ENCODE peak calls at places on chromosomes 13 and 19, in eight cellular contexts. Y is stimulated activated CD4-positive, alpha-beta T cell treated with anti-CD3 and anti-CD28 coated beads, Interleukin-2, amount 100 ng/mL, for 48 hours; H is AG09309; D is amniotic stem cell; K is endothelial cell of umbilical vein; J is B cell; U is heart left ventricle; S is naive thymus-derived CD8-positive, alpha-beta T cell. N is an unnamed sample.

GRCh38 chr19:48689438-48689837 is 6.3 kb upstream of the FUT2 start:
- DNase-seq in Y (no peak), H (no peak), D (no peak), K (no peak), J (no peak), U (no peak), S (no peak), N (no peak)

GRCh38 chr19:46660008-46660517 is 919 bp downstream of the DACT3 start:
- DNase-seq in Y (no peak), H (no peak), D (no peak), K (no peak), J (peak), U (peak), S (no peak), N (no peak)

GRCh38 chr13:43128504-43128929 is 105.1 kb downstream of the DNAJC15 start:
- DNase-seq in Y (no peak), H (no peak), D (no peak), K (no peak), J (no peak), U (no peak), S (no peak), N (no peak)

GRCh38 chr13:77507931-77508776 is 27.4 kb upstream of the SCEL start:
- DNase-seq in Y (no peak), H (peak), D (no peak), K (peak), J (no peak), U (no peak), S (no peak), N (no peak)

GRCh38 chr19:7550987-7551761 is 15.7 kb downstream of the PNPLA6 start:
- DNase-seq in Y (peak), H (no peak), D (no peak), K (peak), J (peak), U (peak), S (peak), N (no peak)

GRCh38 chr19:19336597-19336996 is 16.0 kb downstream of the MAU2 start:
- DNase-seq in Y (no peak), H (no peak), D (no peak), K (no peak), J (no peak), U (no peak), S (no peak), N (no peak)

GRCh38 chr13:101115762-101116161 is 300.5 kb downstream of the NALCN start:
- DNase-seq in Y (no peak), H (no peak), D (no peak), K (no peak), J (no peak), U (no peak), S (no peak), N (no peak)

GRCh38 chr19:36051236-36051635 is 2.8 kb downstream of the THAP8 start:
- DNase-seq in Y (no peak), H (no peak), D (no peak), K (no peak), J (no peak), U (no peak), S (no peak), N (peak)

GRCh38 chr19:4474504-4475136 is 2.5 kb downstream of the HDGFL2 start:
- DNase-seq in Y (no peak), H (no peak), D (peak), K (peak), J (no peak), U (no peak), S (no peak), N (peak)

GRCh38 chr13:20990910-20991525 is 70.4 kb downstream of the LATS2 start:
- DNase-seq in Y (no peak), H (no peak), D (no peak), K (no peak), J (no peak), U (no peak), S (no peak), N (no peak)

GRCh38 chr13:35872369-35872768 is 258.8 kb downstream of the DCLK1 start:
- DNase-seq in Y (no peak), H (no peak), D (no peak), K (no peak), J (no peak), U (no peak), S (no peak), N (no peak)

GRCh38 chr13:44022196-44022595 is 142.5 kb downstream of the LACC1 start:
- DNase-seq in Y (no peak), H (no peak), D (no peak), K (no peak), J (no peak), U (no peak), S (no peak), N (no peak)

GRCh38 chr19:7869910-7870511 is 4.2 kb downstream of the PRR36 start:
- DNase-seq in Y (no peak), H (no peak), D (no peak), K (peak), J (peak), U (peak), S (peak), N (peak)

GRCh38 chr13:30510091-30510490 is 44.4 kb upstream of the HMGB1 start:
- DNase-seq in Y (no peak), H (no peak), D (no peak), K (no peak), J (no peak), U (no peak), S (no peak), N (no peak)

GRCh38 chr13:102236830-102237621 is 164.8 kb downstream of the FGF14 start:
- DNase-seq in Y (no peak), H (no peak), D (no peak), K (no peak), J (no peak), U (no peak), S (no peak), N (no peak)

GRCh38 chr13:32911506-32911905 is 104.7 kb upstream of the KL start:
- DNase-seq in Y (no peak), H (peak), D (no peak), K (no peak), J (peak), U (peak), S (peak), N (peak)

GRCh38 chr13:76512676-76513277 is 373.4 kb downstream of the KCTD12 start:
- DNase-seq in Y (no peak), H (peak), D (peak), K (peak), J (no peak), U (no peak), S (no peak), N (no peak)

GRCh38 chr13:46129124-46129523 is 24.3 kb upstream of the CPB2 start:
- DNase-seq in Y (no peak), H (no peak), D (no peak), K (no peak), J (no peak), U (no peak), S (no peak), N (no peak)

GRCh38 chr13:33213797-33214196 is 71.8 kb downstream of the STARD13 start:
- DNase-seq in Y (no peak), H (no peak), D (no peak), K (no peak), J (no peak), U (no peak), S (no peak), N (no peak)

GRCh38 chr19:34503546-34504272 is 22.2 kb downstream of the WTIP start:
- DNase-seq in Y (no peak), H (no peak), D (no peak), K (no peak), J (no peak), U (no peak), S (no peak), N (no peak)

GRCh38 chr13:72062566-72062965 is 195.6 kb upstream of the DACH1 start:
- DNase-seq in Y (no peak), H (no peak), D (no peak), K (peak), J (no peak), U (peak), S (no peak), N (no peak)

GRCh38 chr13:40146586-40147240 is 491.3 kb downstream of the COG6 start:
- DNase-seq in Y (no peak), H (no peak), D (no peak), K (peak), J (peak), U (no peak), S (no peak), N (no peak)

GRCh38 chr19:51514866-51515481 is 13.4 kb upstream of the SIGLEC12 start:
- DNase-seq in Y (peak), H (peak), D (peak), K (peak), J (peak), U (no peak), S (peak), N (peak)

GRCh38 chr19:47549341-47549768 is 23.6 kb downstream of the ZNF541 start:
- DNase-seq in Y (no peak), H (no peak), D (no peak), K (no peak), J (no peak), U (no peak), S (no peak), N (no peak)

N was measured in NCI-H1436.